ENCODE peak calls at places on chromosomes 7 and 10, in six cellular contexts. K is transverse colon, B is lung, Q is fibroblast of lung, H is mammary epithelial cell, X is IMR-90. O is an unnamed sample.

GRCh38 chr7:91351374-91351773 is 87.1 kb downstream of the FZD1 start:
- DNase-seq in X (peak; percentile 54), K (no peak), H (peak; percentile 24), B (no peak), Q (peak; percentile 87), O (no peak)

GRCh38 chr7:12470930-12471329 is 67.3 kb upstream of the VWDE start:
- DNase-seq in X (no peak), Q (no peak), B (no peak), H (no peak), K (no peak), O (no peak)

GRCh38 chr10:78524941-78525340 is 491.3 kb downstream of the RPS24 start:
- DNase-seq in X (no peak), H (no peak), K (no peak), Q (no peak), B (no peak), O (no peak)

GRCh38 chr7:89623018-89623672 is 531.1 kb upstream of the STEAP1 start:
- DNase-seq in B (no peak), K (no peak), Q (peak; percentile 8), H (peak; percentile 35), X (peak; percentile 3), O (no peak)

GRCh38 chr10:8189458-8189857 is 135.0 kb downstream of the GATA3 start:
- DNase-seq in B (no peak), Q (no peak), H (no peak), K (no peak), X (no peak), O (no peak)

GRCh38 chr7:26667514-26668133 is 196.8 kb downstream of the SKAP2 start:
- DNase-seq in H (peak; percentile 86), Q (peak; percentile 83), X (peak; percentile 90), K (peak; percentile 73), B (peak; percentile 73), O (no peak)

GRCh38 chr10:60732240-60733188 is 45.8 kb upstream of the CDK1 start:
- DNase-seq in X (no peak), Q (no peak), K (peak; percentile 51), B (peak; percentile 39), H (peak; percentile 44), O (no peak)

GRCh38 chr10:98423691-98424120 is 8.7 kb upstream of the PYROXD2 start:
- DNase-seq in H (no peak), K (no peak), Q (no peak), B (no peak), X (no peak), O (no peak)

GRCh38 chr10:114045071-114045737 is 1.5 kb downstream of the ADRB1 start:
- DNase-seq in Q (no peak), X (no peak), K (peak; percentile 23), H (no peak), B (no peak), O (no peak)

GRCh38 chr7:87600130-87601124 is at the start of gene ABCB1:
- DNase-seq in X (peak; percentile 35), K (peak; percentile 75), H (peak; percentile 33), B (peak; percentile 29), Q (peak; percentile 79), O (no peak)

GRCh38 chr7:149773446-149774236 is at the start of gene ZNF467:
- DNase-seq in Q (peak; percentile 20), K (peak; percentile 70), H (no peak), B (peak; percentile 84), X (no peak), O (no peak)

GRCh38 chr7:102991540-102992214 is 78.9 kb downstream of the LRRC17 start:
- DNase-seq in H (peak; percentile 89), K (peak; percentile 47), X (peak; percentile 99), B (no peak), Q (peak; percentile 100), O (no peak)

GRCh38 chr7:111668711-111669110 is 106.4 kb upstream of the IMMP2L start:
- DNase-seq in X (no peak), K (no peak), H (no peak), B (no peak), Q (no peak), O (no peak)

GRCh38 chr10:13808556-13809391 is 222.0 kb downstream of the PRPF18 start:
- DNase-seq in B (no peak), Q (peak; percentile 67), X (peak; percentile 25), K (no peak), H (no peak), O (no peak)

GRCh38 chr7:66362136-66362535 is 157.0 kb downstream of the TPST1 start:
- DNase-seq in Q (no peak), B (no peak), H (no peak), X (peak; percentile 29), K (no peak), O (no peak)

GRCh38 chr7:98322331-98323260 is 41.1 kb downstream of the BRI3 start:
- DNase-seq in K (no peak), B (no peak), Q (no peak), X (no peak), H (no peak), O (no peak)

GRCh38 chr7:25852995-25853713 is 298.8 kb upstream of the NFE2L3 start:
- DNase-seq in Q (no peak), X (no peak), H (no peak), B (no peak), K (no peak), O (no peak)

GRCh38 chr7:141702047-141702567 is at the start of gene DENND11:
- DNase-seq in X (peak; percentile 11), K (peak; percentile 53), Q (peak; percentile 37), H (peak; percentile 41), B (peak; percentile 38), O (no peak)

DNA sequence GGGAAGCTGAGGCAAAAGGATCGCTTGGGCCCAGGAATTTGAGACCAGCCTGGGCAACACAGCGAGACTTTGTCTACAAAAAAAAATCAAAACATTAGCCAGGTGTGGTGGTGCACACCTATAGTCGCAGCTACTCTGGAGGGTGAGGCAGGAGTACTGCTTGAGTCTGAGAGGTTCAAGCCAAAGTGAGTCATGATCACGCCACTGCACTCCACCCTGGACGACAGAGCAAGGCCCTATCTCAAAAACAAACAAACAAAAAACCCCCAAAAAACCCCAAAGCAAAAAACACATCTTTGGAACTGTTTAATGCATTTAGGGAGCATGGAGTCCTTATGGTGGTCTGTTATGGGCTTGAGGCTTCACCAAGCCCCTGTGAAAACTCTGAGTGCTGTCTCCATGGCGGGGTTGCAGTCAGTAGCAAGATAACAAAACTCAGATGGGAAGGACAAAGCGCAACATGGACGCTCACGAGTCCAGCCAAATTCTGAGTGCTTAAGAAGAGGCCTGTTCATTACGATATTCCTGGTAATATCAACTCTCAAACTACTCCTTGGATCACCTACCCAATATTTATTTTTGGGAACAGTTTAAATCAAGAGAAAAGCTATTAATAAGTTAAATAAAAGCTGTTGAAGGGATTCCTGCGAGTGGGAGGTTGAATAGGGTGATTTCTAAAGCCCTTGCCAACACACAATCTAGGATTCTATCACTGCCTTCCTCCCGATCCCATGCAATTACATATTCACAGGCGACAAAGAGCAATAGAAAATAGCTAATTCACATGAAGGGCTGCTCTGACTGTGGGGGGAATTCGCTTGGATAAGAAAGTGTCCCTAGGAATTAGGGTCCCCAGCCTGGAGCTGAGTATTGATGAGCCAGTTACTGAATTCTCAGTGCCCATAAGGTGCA is 123.3 kb downstream of the HIPK2 start:
- DNase-seq in H (no peak), Q (no peak), X (no peak), B (no peak), K (no peak), O (no peak)
- H3K4me1 ChIP-seq in H (peaks cover 52% of the 10 kb centered on the region), Q (no peaks in the 10 kb centered on the region), X (peaks cover 24% of the 10 kb centered on the region), B (peaks cover 23% of the 10 kb centered on the region), K (peaks cover 7% of the 10 kb centered on the region), O (no peaks in the 10 kb centered on the region)

GRCh38 chr10:35058134-35058533 is 32.0 kb downstream of the CUL2 start:
- DNase-seq in X (peak; percentile 94), Q (peak; percentile 96), K (no peak), H (peak; percentile 73), B (no peak), O (no peak)
- H3K27ac ChIP-seq in X (peak overlapping the region; percentile 68), Q (peak overlapping the region; percentile 4), K (no peak overlapping the region), H (no peak overlapping the region), B (no peak overlapping the region), O (no peak overlapping the region)

GRCh38 chr7:70855373-70855772 is 276.6 kb upstream of the GALNT17 start:
- DNase-seq in B (no peak), X (no peak), Q (no peak), H (no peak), K (no peak), O (no peak)

GRCh38 chr7:70856889-70857511 is 274.9 kb upstream of the GALNT17 start:
- DNase-seq in Q (peak; percentile 35), B (peak; percentile 63), H (peak; percentile 82), K (peak; percentile 60), X (peak; percentile 33), O (no peak)

DNA sequence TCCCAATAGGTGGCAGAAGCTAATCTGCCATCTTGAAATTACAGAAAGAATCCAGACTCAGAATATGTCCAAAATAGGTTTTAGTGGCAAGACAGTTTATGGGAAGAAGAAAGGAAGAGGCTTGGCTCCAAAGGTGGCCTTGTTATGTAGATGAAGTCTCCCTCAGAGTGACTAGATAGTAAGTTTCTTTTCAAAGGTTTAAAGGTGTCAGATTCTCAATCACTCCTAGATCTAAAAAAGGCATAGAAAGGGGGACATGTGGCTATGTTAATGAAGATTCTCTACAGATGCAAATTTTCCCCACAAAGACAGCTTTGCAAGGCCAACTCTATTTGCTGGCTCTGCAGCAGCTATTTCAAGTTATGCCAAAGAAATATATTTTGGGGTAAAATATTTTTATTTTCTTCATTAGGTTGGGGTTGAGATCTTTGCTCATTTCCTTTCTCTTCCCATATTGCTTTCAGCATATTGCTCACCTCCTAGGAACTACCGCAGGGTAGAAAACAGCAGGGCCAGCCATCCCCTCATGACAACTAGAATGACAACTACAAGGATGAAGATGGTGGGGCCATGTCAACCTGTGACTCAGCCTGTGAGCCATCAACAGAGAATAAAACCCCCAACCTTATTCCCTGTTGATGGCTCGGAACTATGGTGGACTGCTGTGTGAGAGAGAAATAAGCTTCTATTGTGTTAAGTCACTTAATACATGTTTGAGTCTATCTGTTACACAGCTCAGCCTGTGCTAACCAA is 274.0 kb upstream of the GALNT17 start:
- DNase-seq in B (no peak), Q (no peak), X (no peak), H (no peak), K (no peak), O (no peak)
- H3K27me3 ChIP-seq in B (no peaks in the 10 kb centered on the region), Q (no peaks in the 10 kb centered on the region), X (no peaks in the 10 kb centered on the region), H (no peaks in the 10 kb centered on the region), K (no peaks in the 10 kb centered on the region), O (no peaks in the 10 kb centered on the region)

GRCh38 chr7:94909023-94909466 is 1.7 kb downstream of the PPP1R9A start:
- DNase-seq in K (no peak), B (no peak), Q (no peak), X (no peak), H (no peak), O (no peak)

GRCh38 chr7:94912085-94912484 is 4.7 kb downstream of the PPP1R9A start:
- DNase-seq in Q (peak; percentile 3), B (no peak), X (no peak), K (no peak), H (no peak), O (no peak)

GRCh38 chr7:94907420-94908203 is at the start of gene PPP1R9A:
- DNase-seq in B (peak; percentile 54), X (no peak), Q (peak; percentile 44), K (peak; percentile 61), H (no peak), O (no peak)

GRCh38 chr7:94908204-94909022 is 1.0 kb downstream of the PPP1R9A start:
- DNase-seq in B (peak; percentile 39), X (no peak), H (no peak), K (peak; percentile 29), Q (peak; percentile 33), O (no peak)

GRCh38 chr7:94913391-94913790 is 6.0 kb downstream of the PPP1R9A start:
- DNase-seq in B (no peak), Q (no peak), K (no peak), H (no peak), X (no peak), O (no peak)
- H3K4me1 ChIP-seq in B (no peaks in the 10 kb centered on the region), Q (no peaks in the 10 kb centered on the region), K (no peaks in the 10 kb centered on the region), H (no peaks in the 10 kb centered on the region), X (no peaks in the 10 kb centered on the region), O (no peaks in the 10 kb centered on the region)